ENCODE peak calls at places on chromosomes 1 and 21, in ten cellular contexts. One of them, this sample, is unnamed.

GRCh38 chr1:44661786-44662682 is 12.2 kb downstream of the TMEM53 start:
- DNase-seq in HFFc6: no peak
- DNase-seq in A549: no peak
- DNase-seq in RWPE1: no peak
- DNase-seq in progenitor cell of endocrine pancreas: no peak
- DNase-seq in nephron progenitor cell: peak; percentile 64
- DNase-seq in B cell: no peak
- DNase-seq in WTC11: no peak
- DNase-seq in adrenal gland: no peak
- DNase-seq in AG04450: no peak
- DNase-seq in this sample: no peak

GRCh38 chr1:93471911-93472310 is 24.0 kb downstream of the FNBP1L start:
- DNase-seq in HFFc6: peak; percentile 88
- DNase-seq in A549: no peak
- DNase-seq in RWPE1: no peak
- DNase-seq in progenitor cell of endocrine pancreas: no peak
- DNase-seq in nephron progenitor cell: no peak
- DNase-seq in B cell: no peak
- DNase-seq in WTC11: no peak
- DNase-seq in adrenal gland: peak; percentile 13
- DNase-seq in AG04450: peak; percentile 15
- DNase-seq in this sample: no peak

GRCh38 chr1:94050263-94050662 is 70.7 kb downstream of the ABCA4 start:
- DNase-seq in HFFc6: peak; percentile 48
- DNase-seq in A549: no peak
- DNase-seq in RWPE1: no peak
- DNase-seq in progenitor cell of endocrine pancreas: no peak
- DNase-seq in nephron progenitor cell: no peak
- DNase-seq in B cell: no peak
- DNase-seq in WTC11: no peak
- DNase-seq in adrenal gland: no peak
- DNase-seq in AG04450: no peak
- DNase-seq in this sample: no peak

GRCh38 chr1:64240209-64240608 is 36.8 kb downstream of the UBE2U start:
- DNase-seq in HFFc6: peak; percentile 9
- DNase-seq in A549: no peak
- DNase-seq in RWPE1: no peak
- DNase-seq in progenitor cell of endocrine pancreas: no peak
- DNase-seq in nephron progenitor cell: no peak
- DNase-seq in B cell: no peak
- DNase-seq in WTC11: no peak
- DNase-seq in adrenal gland: no peak
- DNase-seq in AG04450: no peak
- DNase-seq in this sample: no peak

GRCh38 chr1:55015123-55015522 is 16.4 kb downstream of the BSND start:
- DNase-seq in HFFc6: no peak
- DNase-seq in A549: no peak
- DNase-seq in RWPE1: no peak
- DNase-seq in progenitor cell of endocrine pancreas: no peak
- DNase-seq in nephron progenitor cell: no peak
- DNase-seq in B cell: no peak
- DNase-seq in WTC11: no peak
- DNase-seq in adrenal gland: no peak
- DNase-seq in AG04450: no peak
- DNase-seq in this sample: no peak

GRCh38 chr1:7389201-7389785 is 381.8 kb upstream of the VAMP3 start:
- DNase-seq in HFFc6: no peak
- DNase-seq in A549: no peak
- DNase-seq in RWPE1: no peak
- DNase-seq in progenitor cell of endocrine pancreas: peak; percentile 6
- DNase-seq in nephron progenitor cell: no peak
- DNase-seq in B cell: no peak
- DNase-seq in WTC11: no peak
- DNase-seq in adrenal gland: no peak
- DNase-seq in AG04450: no peak
- DNase-seq in this sample: no peak

GRCh38 chr1:113783254-113784103 is 24.2 kb upstream of the PHTF1 start:
- DNase-seq in HFFc6: no peak
- DNase-seq in A549: no peak
- DNase-seq in RWPE1: no peak
- DNase-seq in progenitor cell of endocrine pancreas: no peak
- DNase-seq in nephron progenitor cell: no peak
- DNase-seq in B cell: peak; percentile 61
- DNase-seq in WTC11: no peak
- DNase-seq in adrenal gland: peak; percentile 56
- DNase-seq in AG04450: no peak
- DNase-seq in this sample: no peak

GRCh38 chr21:45410865-45411809 is 6.2 kb downstream of the COL18A1 start:
- DNase-seq in HFFc6: no peak
- DNase-seq in A549: no peak
- DNase-seq in RWPE1: no peak
- DNase-seq in progenitor cell of endocrine pancreas: no peak
- DNase-seq in nephron progenitor cell: no peak
- DNase-seq in B cell: no peak
- DNase-seq in WTC11: no peak
- DNase-seq in adrenal gland: no peak
- DNase-seq in AG04450: no peak
- DNase-seq in this sample: no peak

GRCh38 chr1:96416690-96417444 is 304.7 kb upstream of the PTBP2 start:
- DNase-seq in HFFc6: no peak
- DNase-seq in A549: no peak
- DNase-seq in RWPE1: no peak
- DNase-seq in progenitor cell of endocrine pancreas: no peak
- DNase-seq in nephron progenitor cell: no peak
- DNase-seq in B cell: no peak
- DNase-seq in WTC11: no peak
- DNase-seq in adrenal gland: no peak
- DNase-seq in AG04450: no peak
- DNase-seq in this sample: no peak

GRCh38 chr1:70247768-70248167 is 26.6 kb downstream of the SRSF11 start:
- DNase-seq in HFFc6: no peak
- DNase-seq in A549: no peak
- DNase-seq in RWPE1: no peak
- DNase-seq in progenitor cell of endocrine pancreas: no peak
- DNase-seq in nephron progenitor cell: no peak
- DNase-seq in B cell: no peak
- DNase-seq in WTC11: no peak
- DNase-seq in adrenal gland: no peak
- DNase-seq in AG04450: no peak
- DNase-seq in this sample: no peak

GRCh38 chr1:210214573-210215409 is 17.8 kb upstream of the SERTAD4 start:
- DNase-seq in HFFc6: no peak
- DNase-seq in A549: no peak
- DNase-seq in RWPE1: no peak
- DNase-seq in progenitor cell of endocrine pancreas: no peak
- DNase-seq in nephron progenitor cell: no peak
- DNase-seq in B cell: no peak
- DNase-seq in WTC11: no peak
- DNase-seq in adrenal gland: no peak
- DNase-seq in AG04450: no peak
- DNase-seq in this sample: no peak

GRCh38 chr1:46670134-46670533 is 1.5 kb upstream of the TEX38 start:
- DNase-seq in HFFc6: no peak
- DNase-seq in A549: no peak
- DNase-seq in RWPE1: no peak
- DNase-seq in progenitor cell of endocrine pancreas: no peak
- DNase-seq in nephron progenitor cell: no peak
- DNase-seq in B cell: no peak
- DNase-seq in WTC11: no peak
- DNase-seq in adrenal gland: no peak
- DNase-seq in AG04450: no peak
- DNase-seq in this sample: no peak

GRCh38 chr1:46671554-46671953 is at the start of gene TEX38:
- DNase-seq in HFFc6: no peak
- DNase-seq in A549: no peak
- DNase-seq in RWPE1: no peak
- DNase-seq in progenitor cell of endocrine pancreas: no peak
- DNase-seq in nephron progenitor cell: no peak
- DNase-seq in B cell: no peak
- DNase-seq in WTC11: no peak
- DNase-seq in adrenal gland: no peak
- DNase-seq in AG04450: no peak
- DNase-seq in this sample: no peak

GRCh38 chr1:46667782-46668760 is at the start of gene ATPAF1:
- DNase-seq in HFFc6: peak; percentile 9
- DNase-seq in A549: peak; percentile 82
- DNase-seq in RWPE1: peak; percentile 58
- DNase-seq in progenitor cell of endocrine pancreas: peak; percentile 55
- DNase-seq in nephron progenitor cell: peak; percentile 80
- DNase-seq in B cell: peak; percentile 68
- DNase-seq in WTC11: peak; percentile 77
- DNase-seq in adrenal gland: peak; percentile 70
- DNase-seq in AG04450: no peak
- DNase-seq in this sample: peak; percentile 42

GRCh38 chr1:46665983-46666382 is 2.2 kb downstream of the ATPAF1 start:
- DNase-seq in HFFc6: no peak
- DNase-seq in A549: no peak
- DNase-seq in RWPE1: no peak
- DNase-seq in progenitor cell of endocrine pancreas: no peak
- DNase-seq in nephron progenitor cell: no peak
- DNase-seq in B cell: no peak
- DNase-seq in WTC11: no peak
- DNase-seq in adrenal gland: no peak
- DNase-seq in AG04450: no peak
- DNase-seq in this sample: no peak
- TF ChIP-seq CTCF in HFFc6: peak; percentile 35
- TF ChIP-seq CTCF in A549: no peak
- TF ChIP-seq CTCF in RWPE1: no peak
- TF ChIP-seq CTCF in progenitor cell of endocrine pancreas: no peak
- TF ChIP-seq CTCF in nephron progenitor cell: no peak
- TF ChIP-seq CTCF in B cell: no peak
- TF ChIP-seq CTCF in WTC11: no peak
- TF ChIP-seq CTCF in adrenal gland: no peak
- TF ChIP-seq CTCF in AG04450: no peak
- TF ChIP-seq CTCF in this sample: no peak

DNA sequence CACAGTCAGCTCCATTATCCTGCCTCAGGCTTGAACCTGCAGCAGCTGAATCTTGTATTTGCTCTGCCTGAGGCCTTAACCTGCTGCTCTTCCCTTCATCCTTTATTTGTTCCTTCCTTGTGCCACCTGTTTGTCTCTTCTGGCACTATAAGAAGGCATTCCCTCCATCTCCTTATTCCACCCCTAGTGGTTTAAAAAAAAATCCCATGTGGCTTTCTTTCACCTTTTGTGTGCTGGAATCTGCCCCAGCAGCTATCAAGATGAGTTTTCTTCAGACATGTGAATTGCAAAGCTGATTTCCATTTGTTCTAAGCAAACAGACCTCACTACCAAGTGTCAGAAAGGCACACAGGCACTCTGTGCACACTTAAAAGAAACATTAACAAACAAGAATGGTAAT is 294.6 kb downstream of the TTLL7 start:
- DNase-seq in HFFc6: no peak
- DNase-seq in A549: no peak
- DNase-seq in RWPE1: no peak
- DNase-seq in progenitor cell of endocrine pancreas: no peak
- DNase-seq in nephron progenitor cell: no peak
- DNase-seq in B cell: no peak
- DNase-seq in WTC11: no peak
- DNase-seq in adrenal gland: no peak
- DNase-seq in AG04450: no peak
- DNase-seq in this sample: no peak
- TF ChIP-seq CTCF in HFFc6: no peak
- TF ChIP-seq CTCF in A549: no peak
- TF ChIP-seq CTCF in RWPE1: no peak
- TF ChIP-seq CTCF in progenitor cell of endocrine pancreas: peak; percentile 34
- TF ChIP-seq CTCF in nephron progenitor cell: no peak
- TF ChIP-seq CTCF in B cell: no peak
- TF ChIP-seq CTCF in WTC11: no peak
- TF ChIP-seq CTCF in adrenal gland: no peak
- TF ChIP-seq CTCF in AG04450: no peak
- TF ChIP-seq CTCF in this sample: no peak

DNA sequence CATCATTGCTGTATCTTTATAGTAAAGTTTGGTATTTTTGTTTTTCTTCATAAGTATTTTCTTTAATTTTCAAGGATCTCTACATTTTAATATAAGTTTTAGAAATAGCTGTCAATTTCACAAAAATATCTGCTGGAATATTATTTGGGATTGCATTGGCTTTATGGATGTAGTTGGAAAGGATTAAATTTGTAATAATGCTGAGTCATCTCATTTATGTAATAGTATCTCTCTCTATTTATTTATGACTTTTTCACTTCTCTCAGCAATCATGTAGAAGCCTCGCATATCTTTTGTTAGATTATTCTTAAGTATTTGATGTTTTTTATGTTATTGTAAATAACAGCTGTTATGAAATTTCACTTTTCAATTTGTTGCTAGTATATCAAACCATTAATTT is 223.1 kb upstream of the POGK start:
- DNase-seq in HFFc6: no peak
- DNase-seq in A549: no peak
- DNase-seq in RWPE1: no peak
- DNase-seq in progenitor cell of endocrine pancreas: no peak
- DNase-seq in nephron progenitor cell: no peak
- DNase-seq in B cell: no peak
- DNase-seq in WTC11: no peak
- DNase-seq in adrenal gland: no peak
- DNase-seq in AG04450: no peak
- DNase-seq in this sample: no peak
- TF ChIP-seq CTCF in HFFc6: no peak
- TF ChIP-seq CTCF in A549: no peak
- TF ChIP-seq CTCF in RWPE1: no peak
- TF ChIP-seq CTCF in progenitor cell of endocrine pancreas: no peak
- TF ChIP-seq CTCF in nephron progenitor cell: no peak
- TF ChIP-seq CTCF in B cell: no peak
- TF ChIP-seq CTCF in WTC11: no peak
- TF ChIP-seq CTCF in adrenal gland: no peak
- TF ChIP-seq CTCF in AG04450: no peak
- TF ChIP-seq CTCF in this sample: no peak

GRCh38 chr1:37859507-37860345 is at the start of gene MTF1:
- DNase-seq in HFFc6: peak; percentile 96
- DNase-seq in A549: peak; percentile 93
- DNase-seq in RWPE1: peak; percentile 99
- DNase-seq in progenitor cell of endocrine pancreas: peak; percentile 89
- DNase-seq in nephron progenitor cell: peak; percentile 95
- DNase-seq in B cell: peak; percentile 98
- DNase-seq in WTC11: peak; percentile 96
- DNase-seq in adrenal gland: peak; percentile 99
- DNase-seq in AG04450: peak; percentile 87
- DNase-seq in this sample: peak; percentile 96

GRCh38 chr1:37861151-37861550 is 1.8 kb upstream of the MTF1 start:
- DNase-seq in HFFc6: peak; percentile 67
- DNase-seq in A549: no peak
- DNase-seq in RWPE1: no peak
- DNase-seq in progenitor cell of endocrine pancreas: no peak
- DNase-seq in nephron progenitor cell: no peak
- DNase-seq in B cell: no peak
- DNase-seq in WTC11: no peak
- DNase-seq in adrenal gland: no peak
- DNase-seq in AG04450: no peak
- DNase-seq in this sample: no peak

GRCh38 chr1:37858931-37859506 is 373 bp downstream of the MTF1 start:
- DNase-seq in HFFc6: no peak
- DNase-seq in A549: no peak
- DNase-seq in RWPE1: peak; percentile 47
- DNase-seq in progenitor cell of endocrine pancreas: no peak
- DNase-seq in nephron progenitor cell: no peak
- DNase-seq in B cell: no peak
- DNase-seq in WTC11: no peak
- DNase-seq in adrenal gland: no peak
- DNase-seq in AG04450: no peak
- DNase-seq in this sample: no peak

GRCh38 chr1:37862330-37862729 is 2.9 kb upstream of the MTF1 start:
- DNase-seq in HFFc6: no peak
- DNase-seq in A549: peak; percentile 82
- DNase-seq in RWPE1: no peak
- DNase-seq in progenitor cell of endocrine pancreas: no peak
- DNase-seq in nephron progenitor cell: no peak
- DNase-seq in B cell: no peak
- DNase-seq in WTC11: no peak
- DNase-seq in adrenal gland: no peak
- DNase-seq in AG04450: no peak
- DNase-seq in this sample: no peak

GRCh38 chr1:37860346-37860666 is 914 bp upstream of the MTF1 start:
- DNase-seq in HFFc6: no peak
- DNase-seq in A549: no peak
- DNase-seq in RWPE1: no peak
- DNase-seq in progenitor cell of endocrine pancreas: no peak
- DNase-seq in nephron progenitor cell: no peak
- DNase-seq in B cell: no peak
- DNase-seq in WTC11: no peak
- DNase-seq in adrenal gland: no peak
- DNase-seq in AG04450: no peak
- DNase-seq in this sample: no peak
- TF ChIP-seq CTCF in HFFc6: peak; percentile 67
- TF ChIP-seq CTCF in A549: no peak
- TF ChIP-seq CTCF in RWPE1: peak; percentile 37
- TF ChIP-seq CTCF in progenitor cell of endocrine pancreas: peak; percentile 34
- TF ChIP-seq CTCF in nephron progenitor cell: no peak
- TF ChIP-seq CTCF in B cell: peak; percentile 54
- TF ChIP-seq CTCF in WTC11: no peak
- TF ChIP-seq CTCF in adrenal gland: no peak
- TF ChIP-seq CTCF in AG04450: no peak
- TF ChIP-seq CTCF in this sample: no peak

This sample was measured in D721Med.